ENCODE peak calls at places on chromosomes 3 and 15, in five cellular contexts. J is stimulated activated CD4-positive, alpha-beta T cell treated with anti-CD3 and anti-CD28 coated beads, Interleukin-1b, Interleukin-23, amount 100 ng/mL, for 48 hours; W is mesendoderm; X is RWPE1; Q is H54. F is an unnamed sample.

GRCh38 chr3:42376397-42376798 is 34.0 kb downstream of the LYZL4 start:
- DNase-seq in X (peak), J (peak), Q (peak), W (no peak), F (no peak)

GRCh38 chr3:76138921-76139320 is 353.6 kb upstream of the ZNF717 start:
- DNase-seq in J (no peak), W (no peak), Q (no peak), X (no peak), F (no peak)

GRCh38 chr3:18888370-18888769 is 259.9 kb upstream of the KCNH8 start:
- DNase-seq in W (peak), J (no peak), X (no peak), Q (no peak), F (no peak)

GRCh38 chr3:187398955-187399354 is 30.8 kb downstream of the RTP4 start:
- DNase-seq in X (no peak), Q (no peak), J (no peak), W (no peak), F (no peak)

GRCh38 chr15:42024303-42024702 is 3.5 kb upstream of the PLA2G4E start:
- DNase-seq in Q (no peak), W (no peak), X (no peak), J (no peak), F (no peak)

GRCh38 chr3:44050051-44050570 is 191.6 kb upstream of the TOPAZ1 start:
- DNase-seq in W (no peak), J (no peak), Q (no peak), X (no peak), F (no peak)

GRCh38 chr3:77825045-77825827 is 785.3 kb downstream of the ROBO2 start:
- DNase-seq in W (peak), J (no peak), X (peak), Q (peak), F (no peak)

GRCh38 chr3:168071971-168072645 is 23.6 kb downstream of the GOLIM4 start:
- DNase-seq in J (no peak), X (no peak), Q (no peak), W (no peak), F (no peak)

GRCh38 chr15:40992241-40992741 is 39.0 kb downstream of the CHAC1 start:
- DNase-seq in J (no peak), X (no peak), W (no peak), Q (no peak), F (no peak)

GRCh38 chr3:149512073-149512782 is 37.7 kb downstream of the TM4SF4 start:
- DNase-seq in Q (no peak), X (peak), W (peak), J (peak), F (peak)

GRCh38 chr3:42024578-42025387 is 62.9 kb upstream of the ULK4 start:
- DNase-seq in W (peak), X (no peak), J (no peak), Q (no peak), F (no peak)

GRCh38 chr3:188280627-188281026 is 126.7 kb downstream of the LPP start:
- DNase-seq in J (no peak), X (no peak), Q (no peak), W (no peak), F (no peak)

GRCh38 chr3:120762575-120762974 is 20.0 kb downstream of the GTF2E1 start:
- DNase-seq in X (no peak), J (no peak), Q (no peak), W (no peak), F (no peak)

F was measured in ureter.